ENCODE peak calls at places on chromosome X, in ten cellular contexts. I is right lobe of liver, V is Peyer's patch, E is left ventricle myocardium inferior, C is cardiac muscle cell, S is uterus, H is transverse colon, Z is GM23338, U is body of pancreas, L is suprapubic skin. F is an unnamed sample.
A peak's percentile ranks its signal among the peaks of the same experiment; 100 is the strongest.

GRCh38 chrX:104565791-104566687 is at the start of gene IL1RAPL2:
- DNase-seq in I (peak; percentile 79), V (no peak), E (no peak), C (peak; percentile 13), S (no peak), H (peak; percentile 14), Z (peak; percentile 86), U (peak; percentile 60), L (no peak), F (peak; percentile 12)

GRCh38 chrX:70254909-70255308 is 5.1 kb downstream of the P2RY4 start:
- DNase-seq in I (no peak), V (no peak), E (no peak), C (no peak), S (no peak), H (no peak), Z (no peak), U (no peak), L (no peak), F (no peak)

GRCh38 chrX:154751121-154751668 is 318 bp upstream of the GAB3 start:
- DNase-seq in I (peak; percentile 56), V (no peak), E (no peak), C (no peak), S (no peak), H (no peak), Z (peak; percentile 27), U (no peak), L (no peak), F (no peak)

GRCh38 chrX:44071070-44071645 is 98.0 kb upstream of the NDP start:
- DNase-seq in I (no peak), V (no peak), E (no peak), C (no peak), S (no peak), H (no peak), Z (no peak), U (no peak), L (no peak), F (no peak)

GRCh38 chrX:138856881-138857280 is 145.4 kb upstream of the FGF13 start:
- DNase-seq in I (no peak), V (no peak), E (no peak), C (no peak), S (no peak), H (no peak), Z (no peak), U (no peak), L (no peak), F (no peak)

GRCh38 chrX:130071611-130072349 is 38.5 kb downstream of the ELF4 start:
- DNase-seq in I (no peak), V (no peak), E (no peak), C (no peak), S (no peak), H (peak; percentile 70), Z (no peak), U (no peak), L (no peak), F (no peak)

GRCh38 chrX:34382416-34382815 is 250.3 kb upstream of the FAM47A start:
- DNase-seq in I (no peak), V (no peak), E (no peak), C (peak; percentile 82), S (no peak), H (no peak), Z (no peak), U (no peak), L (no peak), F (peak; percentile 7)

GRCh38 chrX:150449313-150449712 is 86.2 kb downstream of the MAMLD1 start:
- DNase-seq in I (no peak), V (no peak), E (no peak), C (no peak), S (no peak), H (no peak), Z (peak; percentile 23), U (no peak), L (no peak), F (no peak)

GRCh38 chrX:254630-255215 is 26.5 kb upstream of the PLCXD1 start:
- DNase-seq in I (no peak), V (no peak), E (no peak), C (no peak), S (no peak), H (no peak), Z (no peak), U (no peak), L (no peak), F (no peak)

GRCh38 chrX:21047034-21047455 is 327.2 kb upstream of the CNKSR2 start:
- DNase-seq in I (no peak), V (no peak), E (no peak), C (no peak), S (no peak), H (no peak), Z (peak; percentile 46), U (no peak), L (no peak), F (no peak)

GRCh38 chrX:24054182-24055042 is at the start of gene EIF2S3:
- DNase-seq in I (peak; percentile 93), V (peak; percentile 90), E (peak; percentile 84), C (peak; percentile 96), S (peak; percentile 92), H (peak; percentile 91), Z (peak; percentile 86), U (peak; percentile 85), L (peak; percentile 94), F (peak; percentile 82)

DNA sequence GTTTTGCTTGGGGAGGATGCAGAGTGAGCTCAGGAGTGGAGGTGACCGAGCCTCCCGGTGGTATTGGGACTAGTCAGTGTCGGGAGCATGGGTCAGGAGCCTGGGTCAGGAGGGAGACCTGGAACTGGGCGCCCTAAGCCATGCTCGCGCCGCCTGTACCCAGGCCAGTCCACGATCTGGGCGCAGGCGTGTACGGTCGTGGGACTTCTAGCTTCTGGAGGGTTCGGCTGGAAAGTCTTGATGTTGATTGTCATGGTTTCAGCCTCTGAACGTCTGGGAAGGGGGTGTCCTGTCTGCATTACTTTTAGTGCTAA is 244 bp downstream of the EIF2S3 start:
- DNase-seq in I (no peak), V (no peak), E (no peak), C (no peak), S (no peak), H (no peak), Z (no peak), U (no peak), L (no peak), F (no peak)
- H3K4me3 ChIP-seq in I (peak overlapping the region; percentile 93), V (no peak overlapping the region), E (no peak overlapping the region), C (no peak overlapping the region), S (peak overlapping the region; percentile 80), H (no peak overlapping the region), Z (no peak overlapping the region), U (peak overlapping the region; percentile 96), L (no peak overlapping the region), F (peak overlapping the region; percentile 60)

DNA sequence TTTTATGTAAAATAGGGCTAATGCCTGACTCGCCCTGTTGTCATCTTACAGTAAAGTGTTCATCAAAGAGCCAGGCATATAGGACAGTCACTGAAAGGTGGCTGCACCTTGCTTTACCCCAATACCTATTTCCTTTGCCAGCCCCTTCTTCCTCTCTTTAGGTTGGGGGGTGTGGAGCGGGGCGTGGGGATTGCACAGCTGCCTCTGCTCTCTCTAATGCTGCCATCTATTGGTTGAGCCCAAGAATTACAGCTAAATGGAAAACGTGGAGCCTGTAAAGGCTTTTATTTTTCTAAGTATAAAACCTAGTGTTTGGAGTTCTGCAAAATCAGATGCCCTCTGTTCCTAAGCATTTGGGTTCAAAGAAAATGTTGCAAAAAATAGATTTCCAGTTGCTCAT is 47.7 kb downstream of the ATG4A start:
- DNase-seq in I (no peak), V (no peak), E (no peak), C (no peak), S (no peak), H (no peak), Z (peak; percentile 43), U (no peak), L (no peak), F (no peak)
- TF ChIP-seq CTCF in I (peak; percentile 38), V (no peak), E (peak; percentile 61), C (peak; percentile 60), S (no peak), H (peak; percentile 21), Z (peak; percentile 64), U (no peak), L (no peak), F (peak; percentile 7)

GRCh38 chrX:48489892-48490291 is 13.9 kb downstream of the FTSJ1 start:
- DNase-seq in I (no peak), V (no peak), E (no peak), C (no peak), S (no peak), H (no peak), Z (peak; percentile 1), U (no peak), L (no peak), F (no peak)
- H3K27ac ChIP-seq in I (no peak overlapping the region), V (no peak overlapping the region), E (no peak overlapping the region), C (no peak overlapping the region), S (no peak overlapping the region), H (no peak overlapping the region), Z (no peak overlapping the region), U (no peak overlapping the region), L (peak overlapping the region; percentile 60), F (no peak overlapping the region)

GRCh38 chrX:1534321-1535168 is 2.4 kb downstream of the P2RY8 start:
- DNase-seq in I (no peak), V (no peak), E (no peak), C (no peak), S (no peak), H (no peak), Z (peak; percentile 48), U (no peak), L (peak; percentile 25), F (no peak)

GRCh38 chrX:1533083-1533482 is 3.9 kb downstream of the P2RY8 start:
- DNase-seq in I (no peak), V (no peak), E (no peak), C (no peak), S (no peak), H (no peak), Z (no peak), U (no peak), L (no peak), F (no peak)

GRCh38 chrX:1537031-1537715 is at the start of gene P2RY8:
- DNase-seq in I (peak; percentile 74), V (peak; percentile 87), E (peak; percentile 49), C (peak; percentile 55), S (peak; percentile 19), H (peak; percentile 74), Z (no peak), U (peak; percentile 66), L (peak; percentile 74), F (no peak)

GRCh38 chrX:1536712-1537030 is 314 bp downstream of the P2RY8 start:
- DNase-seq in I (peak; percentile 59), V (no peak), E (no peak), C (no peak), S (no peak), H (no peak), Z (no peak), U (no peak), L (no peak), F (no peak)

DNA sequence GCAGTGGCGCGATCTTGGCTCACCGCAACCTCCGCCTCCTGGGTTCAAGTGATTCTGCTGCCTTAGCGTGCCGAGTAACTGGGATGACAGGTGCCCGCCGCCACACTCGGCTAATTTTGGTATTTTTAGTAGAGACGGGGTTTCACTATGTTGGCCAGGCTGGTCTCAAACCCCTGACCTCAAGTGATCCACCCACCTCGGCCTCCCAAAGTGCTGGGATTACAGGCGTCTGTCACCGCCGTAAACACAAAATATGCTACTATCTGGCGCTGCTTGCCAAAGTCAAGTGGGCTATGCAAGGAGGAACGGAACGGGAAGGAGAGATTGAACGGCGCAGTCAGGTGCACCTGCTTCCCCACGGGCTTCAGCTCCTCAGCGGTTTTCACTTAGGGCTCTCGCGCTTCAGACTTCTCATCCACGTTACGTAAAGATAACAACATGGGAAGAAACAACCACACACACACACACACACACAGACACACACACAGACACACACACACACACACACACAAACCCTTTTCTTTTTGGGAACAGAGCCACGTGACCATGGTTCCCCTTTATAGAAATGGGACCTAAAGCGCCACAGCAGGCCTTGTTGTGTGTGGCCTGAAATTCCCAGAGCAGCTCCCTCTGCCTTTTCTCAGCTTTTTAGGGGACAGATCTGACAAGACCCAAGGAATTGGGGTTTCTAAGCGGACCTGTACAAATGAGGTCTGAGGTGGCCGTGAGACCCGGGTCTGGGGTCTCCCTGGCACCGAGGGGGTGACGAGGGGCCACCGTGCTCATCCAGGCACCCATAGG is 1.5 kb downstream of the P2RY8 start:
- DNase-seq in I (no peak), V (peak; percentile 70), E (no peak), C (no peak), S (no peak), H (peak; percentile 39), Z (no peak), U (no peak), L (peak; percentile 32), F (no peak)
- H3K4me3 ChIP-seq in I (no peak overlapping the region), V (peak overlapping the region; percentile 55), E (peak overlapping the region; percentile 64), C (no peak overlapping the region), S (no peak overlapping the region), H (peak overlapping the region; percentile 47), Z (no peak overlapping the region), U (no peak overlapping the region), L (peak overlapping the region; percentile 34), F (no peak overlapping the region)